ENCODE peak calls at places on chromosomes 2 and 18, in seven cellular contexts. One of them, this sample, is unnamed.
A peak's percentile ranks its signal among the peaks of the same experiment; 100 is the strongest.

GRCh38 chr2:16513626-16514025 is 152.0 kb downstream of the CYRIA start:
- DNase-seq in IMR-90: no peak
- DNase-seq in mesenchymal stem cell: no peak
- DNase-seq in neuronal stem cell: no peak
- DNase-seq in H1: no peak
- DNase-seq in trophoblast cell: no peak
- DNase-seq in mesendoderm: no peak
- DNase-seq in this sample: no peak

GRCh38 chr2:190627881-190628412 is 20.9 kb upstream of the NAB1 start:
- DNase-seq in mesenchymal stem cell: no peak
- DNase-seq in neuronal stem cell: no peak
- DNase-seq in mesendoderm: no peak
- DNase-seq in H1: no peak
- DNase-seq in trophoblast cell: no peak
- DNase-seq in IMR-90: no peak
- DNase-seq in this sample: no peak

GRCh38 chr2:23198316-23199114 is 186.5 kb upstream of the KLHL29 start:
- DNase-seq in IMR-90: no peak
- DNase-seq in trophoblast cell: no peak
- DNase-seq in mesenchymal stem cell: no peak
- DNase-seq in H1: no peak
- DNase-seq in neuronal stem cell: no peak
- DNase-seq in mesendoderm: no peak
- DNase-seq in this sample: no peak

GRCh38 chr2:158969717-158970521 is 1.5 kb downstream of the TANC1 start:
- DNase-seq in IMR-90: peak; percentile 21
- DNase-seq in mesendoderm: peak; percentile 63
- DNase-seq in mesenchymal stem cell: peak; percentile 53
- DNase-seq in trophoblast cell: peak; percentile 70
- DNase-seq in neuronal stem cell: peak; percentile 21
- DNase-seq in H1: no peak
- DNase-seq in this sample: peak; percentile 53

GRCh38 chr2:239932881-239933735 is 92.0 kb downstream of the NDUFA10 start:
- DNase-seq in trophoblast cell: no peak
- DNase-seq in mesendoderm: no peak
- DNase-seq in H1: no peak
- DNase-seq in mesenchymal stem cell: no peak
- DNase-seq in IMR-90: no peak
- DNase-seq in neuronal stem cell: no peak
- DNase-seq in this sample: peak; percentile 14

GRCh38 chr2:121838561-121838960 is 83.1 kb downstream of the TSN start:
- DNase-seq in H1: no peak
- DNase-seq in IMR-90: no peak
- DNase-seq in mesenchymal stem cell: no peak
- DNase-seq in trophoblast cell: peak; percentile 15
- DNase-seq in mesendoderm: no peak
- DNase-seq in neuronal stem cell: no peak
- DNase-seq in this sample: no peak

GRCh38 chr18:66523219-66523991 is 80.5 kb downstream of the CDH19 start:
- DNase-seq in mesendoderm: no peak
- DNase-seq in trophoblast cell: no peak
- DNase-seq in mesenchymal stem cell: no peak
- DNase-seq in IMR-90: no peak
- DNase-seq in neuronal stem cell: no peak
- DNase-seq in H1: no peak
- DNase-seq in this sample: no peak

GRCh38 chr2:163703386-163703785 is 32.4 kb downstream of the FIGN start:
- DNase-seq in trophoblast cell: peak; percentile 17
- DNase-seq in neuronal stem cell: no peak
- DNase-seq in IMR-90: no peak
- DNase-seq in H1: no peak
- DNase-seq in mesenchymal stem cell: no peak
- DNase-seq in mesendoderm: peak; percentile 42
- DNase-seq in this sample: no peak

GRCh38 chr2:216344958-216345315 is 27.3 kb downstream of the MARCHF4 start:
- DNase-seq in mesendoderm: peak; percentile 55
- DNase-seq in IMR-90: no peak
- DNase-seq in neuronal stem cell: no peak
- DNase-seq in mesenchymal stem cell: peak; percentile 30
- DNase-seq in H1: no peak
- DNase-seq in trophoblast cell: no peak
- DNase-seq in this sample: no peak

GRCh38 chr18:60411715-60412114 is 39.1 kb upstream of the MC4R start:
- DNase-seq in mesenchymal stem cell: no peak
- DNase-seq in mesendoderm: peak; percentile 44
- DNase-seq in trophoblast cell: peak; percentile 50
- DNase-seq in IMR-90: no peak
- DNase-seq in H1: no peak
- DNase-seq in neuronal stem cell: no peak
- DNase-seq in this sample: peak; percentile 33

GRCh38 chr2:206217743-206218520 is 56.5 kb upstream of the ZDBF2 start:
- DNase-seq in trophoblast cell: peak; percentile 89
- DNase-seq in IMR-90: no peak
- DNase-seq in mesendoderm: no peak
- DNase-seq in neuronal stem cell: no peak
- DNase-seq in mesenchymal stem cell: no peak
- DNase-seq in H1: no peak
- DNase-seq in this sample: no peak

GRCh38 chr2:31319391-31320175 is 85.6 kb downstream of the EHD3 start:
- DNase-seq in mesendoderm: no peak
- DNase-seq in IMR-90: peak; percentile 85
- DNase-seq in H1: no peak
- DNase-seq in mesenchymal stem cell: peak; percentile 93
- DNase-seq in neuronal stem cell: no peak
- DNase-seq in trophoblast cell: no peak
- DNase-seq in this sample: no peak

GRCh38 chr2:160224060-160224459 is 24.0 kb upstream of the ITGB6 start:
- DNase-seq in H1: no peak
- DNase-seq in mesendoderm: peak; percentile 54
- DNase-seq in IMR-90: peak; percentile 98
- DNase-seq in mesenchymal stem cell: peak; percentile 97
- DNase-seq in trophoblast cell: peak; percentile 94
- DNase-seq in neuronal stem cell: no peak
- DNase-seq in this sample: no peak

GRCh38 chr18:14920976-14921375 is 173.0 kb downstream of the ANKRD30B start:
- DNase-seq in trophoblast cell: no peak
- DNase-seq in H1: no peak
- DNase-seq in neuronal stem cell: no peak
- DNase-seq in IMR-90: no peak
- DNase-seq in mesendoderm: no peak
- DNase-seq in mesenchymal stem cell: no peak
- DNase-seq in this sample: no peak

GRCh38 chr18:54330768-54331548 is 26.7 kb downstream of the STARD6 start:
- DNase-seq in neuronal stem cell: no peak
- DNase-seq in mesenchymal stem cell: no peak
- DNase-seq in IMR-90: no peak
- DNase-seq in trophoblast cell: no peak
- DNase-seq in H1: no peak
- DNase-seq in mesendoderm: no peak
- DNase-seq in this sample: no peak

GRCh38 chr2:85259101-85259590 is 68.6 kb downstream of the TGOLN2 start:
- DNase-seq in H1: no peak
- DNase-seq in mesendoderm: peak; percentile 94
- DNase-seq in trophoblast cell: peak; percentile 96
- DNase-seq in IMR-90: peak; percentile 65
- DNase-seq in mesenchymal stem cell: peak; percentile 78
- DNase-seq in neuronal stem cell: peak; percentile 56
- DNase-seq in this sample: no peak

GRCh38 chr18:67417864-67418523 is 98.5 kb downstream of the DSEL start:
- DNase-seq in trophoblast cell: peak; percentile 75
- DNase-seq in IMR-90: peak; percentile 57
- DNase-seq in mesendoderm: no peak
- DNase-seq in H1: no peak
- DNase-seq in neuronal stem cell: no peak
- DNase-seq in mesenchymal stem cell: peak; percentile 82
- DNase-seq in this sample: no peak

GRCh38 chr18:68121826-68122225 is 593.1 kb downstream of the TMX3 start:
- DNase-seq in trophoblast cell: no peak
- DNase-seq in H1: no peak
- DNase-seq in neuronal stem cell: no peak
- DNase-seq in IMR-90: peak; percentile 19
- DNase-seq in mesenchymal stem cell: no peak
- DNase-seq in mesendoderm: no peak
- DNase-seq in this sample: no peak

GRCh38 chr2:97781981-97782380 is 68.6 kb downstream of the ZAP70 start:
- DNase-seq in mesenchymal stem cell: no peak
- DNase-seq in IMR-90: no peak
- DNase-seq in mesendoderm: no peak
- DNase-seq in neuronal stem cell: no peak
- DNase-seq in H1: no peak
- DNase-seq in trophoblast cell: no peak
- DNase-seq in this sample: no peak

DNA sequence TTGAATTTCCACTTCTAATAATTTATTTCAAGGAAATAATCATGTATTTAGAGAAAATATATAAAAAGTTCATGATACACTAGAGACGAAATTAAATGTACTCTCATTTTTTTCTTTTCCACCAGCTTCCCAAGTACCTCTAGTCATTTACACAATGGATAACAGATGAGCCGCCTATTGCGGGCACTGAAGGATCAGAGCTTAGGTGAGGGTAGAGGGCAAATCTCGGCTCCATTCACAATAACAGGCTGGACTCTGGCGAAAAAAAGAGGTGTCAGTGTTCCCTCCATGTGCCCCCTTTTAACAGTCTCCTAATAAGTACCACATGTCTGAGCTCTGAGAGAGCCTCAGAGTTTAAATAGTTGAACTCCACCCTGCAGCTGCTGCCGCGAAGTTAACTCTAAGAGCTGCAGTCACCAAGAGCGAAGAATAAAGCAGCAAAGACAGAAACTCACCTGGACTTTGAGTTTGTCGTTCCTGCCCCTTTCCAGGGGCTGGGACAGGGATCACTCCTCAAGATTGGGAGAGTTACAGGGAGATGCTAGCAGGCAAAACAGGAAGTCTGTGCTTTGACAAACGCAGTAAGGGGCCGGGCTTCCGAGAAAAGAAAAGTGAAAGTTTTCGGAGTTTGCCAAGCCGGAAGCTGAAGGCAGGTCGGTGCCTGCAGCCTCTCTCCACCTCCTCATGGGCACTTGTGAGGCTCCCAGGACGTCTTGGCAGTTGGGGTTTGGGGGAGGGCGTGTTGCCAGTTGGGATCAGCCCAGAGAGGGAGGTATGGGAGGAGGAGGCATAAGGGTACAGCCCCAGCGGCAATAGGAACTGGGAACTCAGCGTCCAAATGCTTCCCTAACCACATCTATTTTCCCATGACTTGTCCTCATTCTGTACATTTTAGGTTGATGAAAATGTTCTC is at the start of gene SP110:
- DNase-seq in IMR-90: peak; percentile 80
- DNase-seq in mesenchymal stem cell: peak; percentile 86
- DNase-seq in trophoblast cell: peak; percentile 91
- DNase-seq in mesendoderm: peak; percentile 85
- DNase-seq in H1: peak; percentile 33
- DNase-seq in neuronal stem cell: no peak
- DNase-seq in this sample: peak; percentile 75
- H3K18ac ChIP-seq in IMR-90: peak within 1 kb of the TSS; percentile 77
- H3K18ac ChIP-seq in mesenchymal stem cell: peak within 1 kb of the TSS; percentile 76
- H3K18ac ChIP-seq in trophoblast cell: peak within 1 kb of the TSS; percentile 86
- H3K18ac ChIP-seq in mesendoderm: peak within 1 kb of the TSS; percentile 18
- H3K18ac ChIP-seq in H1: peak within 1 kb of the TSS; percentile 3
- H3K18ac ChIP-seq in neuronal stem cell: peak within 1 kb of the TSS; percentile 89
- H3K18ac ChIP-seq in this sample: no peak within 1 kb of the TSS

GRCh38 chr2:107146181-107146580 is 260.2 kb upstream of the ST6GAL2 start:
- DNase-seq in neuronal stem cell: no peak
- DNase-seq in mesendoderm: no peak
- DNase-seq in mesenchymal stem cell: no peak
- DNase-seq in H1: no peak
- DNase-seq in IMR-90: no peak
- DNase-seq in trophoblast cell: no peak
- DNase-seq in this sample: no peak
- H3K18ac ChIP-seq in neuronal stem cell: no peak overlapping the region
- H3K18ac ChIP-seq in mesendoderm: no peak overlapping the region
- H3K18ac ChIP-seq in mesenchymal stem cell: no peak overlapping the region
- H3K18ac ChIP-seq in H1: no peak overlapping the region
- H3K18ac ChIP-seq in IMR-90: no peak overlapping the region
- H3K18ac ChIP-seq in trophoblast cell: no peak overlapping the region
- H3K18ac ChIP-seq in this sample: no peak overlapping the region

GRCh38 chr2:42618116-42618515 is 49.7 kb downstream of the MTA3 start:
- DNase-seq in trophoblast cell: peak; percentile 60
- DNase-seq in mesendoderm: no peak
- DNase-seq in IMR-90: no peak
- DNase-seq in neuronal stem cell: no peak
- DNase-seq in mesenchymal stem cell: peak; percentile 6
- DNase-seq in H1: no peak
- DNase-seq in this sample: no peak
- H3K18ac ChIP-seq in trophoblast cell: no peak overlapping the region
- H3K18ac ChIP-seq in mesendoderm: no peak overlapping the region
- H3K18ac ChIP-seq in IMR-90: no peak overlapping the region
- H3K18ac ChIP-seq in neuronal stem cell: no peak overlapping the region
- H3K18ac ChIP-seq in mesenchymal stem cell: no peak overlapping the region
- H3K18ac ChIP-seq in H1: no peak overlapping the region
- H3K18ac ChIP-seq in this sample: no peak overlapping the region

DNA sequence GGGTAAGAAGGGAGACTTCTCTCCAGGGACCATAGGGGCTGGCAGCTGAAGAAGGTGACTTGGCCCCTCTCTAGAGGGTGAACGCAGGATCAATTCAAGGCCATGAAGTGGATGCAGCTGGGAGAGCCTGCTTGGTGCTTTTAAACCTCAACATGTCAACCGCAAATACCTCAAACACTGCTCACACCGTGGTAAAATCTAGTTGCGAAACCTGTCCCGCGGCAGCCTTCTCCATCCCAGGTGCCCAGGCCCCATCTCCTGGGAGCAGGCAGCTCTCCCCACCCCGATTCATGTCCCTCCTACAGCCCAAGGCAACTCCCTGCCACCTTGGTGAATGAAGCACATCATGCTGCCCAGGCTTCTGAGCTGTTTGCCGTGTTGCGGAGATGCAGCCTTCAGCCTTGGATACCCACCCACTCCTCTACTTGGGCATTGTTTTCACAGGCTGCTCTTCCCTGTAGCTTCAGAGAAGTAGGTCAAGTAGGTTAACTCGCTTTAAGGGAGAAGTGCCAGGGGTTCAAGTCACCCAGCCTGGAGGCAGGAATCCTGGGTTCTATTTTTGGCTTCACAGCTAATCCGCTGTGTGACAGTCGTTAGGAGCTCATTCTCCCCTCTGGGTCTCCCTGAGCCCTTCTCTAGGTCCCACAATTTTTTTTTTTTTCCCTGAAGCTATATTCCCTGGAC is 6.2 kb upstream of the EFR3B start:
- DNase-seq in H1: no peak
- DNase-seq in mesenchymal stem cell: no peak
- DNase-seq in IMR-90: no peak
- DNase-seq in mesendoderm: no peak
- DNase-seq in trophoblast cell: peak; percentile 67
- DNase-seq in neuronal stem cell: no peak
- DNase-seq in this sample: no peak
- H3K18ac ChIP-seq in H1: no peak overlapping the region
- H3K18ac ChIP-seq in mesenchymal stem cell: no peak overlapping the region
- H3K18ac ChIP-seq in IMR-90: no peak overlapping the region
- H3K18ac ChIP-seq in mesendoderm: no peak overlapping the region
- H3K18ac ChIP-seq in trophoblast cell: no peak overlapping the region
- H3K18ac ChIP-seq in neuronal stem cell: no peak overlapping the region
- H3K18ac ChIP-seq in this sample: peak overlapping the region; percentile 12

DNA sequence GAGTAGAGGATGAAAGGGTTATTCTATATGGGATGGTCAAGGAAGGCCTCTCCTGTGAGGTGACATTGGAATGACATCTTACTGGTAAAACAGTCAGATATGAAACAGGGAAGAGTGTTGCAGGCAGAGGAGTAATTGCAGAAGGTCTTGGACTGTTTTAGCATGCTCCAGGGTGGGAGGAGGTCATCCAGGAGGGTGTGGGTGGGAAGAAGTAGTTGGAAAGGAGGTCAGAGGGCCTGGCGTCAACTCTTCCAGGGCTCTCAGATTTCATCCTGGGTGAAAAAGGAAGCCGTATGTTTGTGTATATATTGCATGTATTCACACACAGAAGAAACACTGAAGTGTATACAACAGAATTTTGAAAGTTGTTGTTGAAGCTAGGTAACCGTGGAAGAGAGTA is 48.2 kb downstream of the ATP9B start:
- DNase-seq in neuronal stem cell: no peak
- DNase-seq in trophoblast cell: no peak
- DNase-seq in IMR-90: peak; percentile 18
- DNase-seq in H1: no peak
- DNase-seq in mesendoderm: no peak
- DNase-seq in mesenchymal stem cell: peak; percentile 13
- DNase-seq in this sample: no peak
- H3K18ac ChIP-seq in neuronal stem cell: no peak overlapping the region
- H3K18ac ChIP-seq in trophoblast cell: no peak overlapping the region
- H3K18ac ChIP-seq in IMR-90: no peak overlapping the region
- H3K18ac ChIP-seq in H1: no peak overlapping the region
- H3K18ac ChIP-seq in mesendoderm: no peak overlapping the region
- H3K18ac ChIP-seq in mesenchymal stem cell: no peak overlapping the region
- H3K18ac ChIP-seq in this sample: no peak overlapping the region

This sample was measured in H9.